ENCODE peak calls at places on chromosome 4, in four cellular contexts. V is uterus, Q is bronchial epithelial cell, K is choroid plexus epithelial cell. H is an unnamed sample.

GRCh38 chr4:112516401-112517066 is 554 bp upstream of the NEUROG2 start:
- DNase-seq in V (no peak), Q (no peak), K (no peak), H (no peak)

GRCh38 chr4:73376251-73376650 is 27.8 kb upstream of the ALB start:
- DNase-seq in V (no peak), Q (no peak), K (no peak), H (no peak)

GRCh38 chr4:164359881-164360280 is 394.1 kb upstream of the SMIM31 start:
- DNase-seq in V (no peak), Q (no peak), K (no peak), H (no peak)

GRCh38 chr4:4693258-4693657 is 151.4 kb upstream of the STX18 start:
- DNase-seq in V (no peak), Q (peak), K (peak), H (no peak)

GRCh38 chr4:40289366-40290188 is 45.6 kb upstream of the CHRNA9 start:
- DNase-seq in V (no peak), Q (peak), K (peak), H (no peak)

GRCh38 chr4:17781072-17781830 is at the start of gene FAM184B:
- DNase-seq in V (no peak), Q (no peak), K (no peak), H (no peak)

GRCh38 chr4:53171797-53172196 is 194.1 kb downstream of the SCFD2 start:
- DNase-seq in V (no peak), Q (no peak), K (no peak), H (no peak)

GRCh38 chr4:18593297-18594002 is 571.9 kb upstream of the LCORL start:
- DNase-seq in V (peak), Q (peak), K (peak), H (peak)

GRCh38 chr4:116058129-116058528 is 944.7 kb upstream of the NDST4 start:
- DNase-seq in V (no peak), Q (no peak), K (no peak), H (no peak)

GRCh38 chr4:181821039-181822004 is 421.9 kb upstream of the TENM3 start:
- DNase-seq in V (no peak), Q (peak), K (peak), H (no peak)

GRCh38 chr4:107778784-107779530 is 45.8 kb upstream of the SGMS2 start:
- DNase-seq in V (no peak), Q (no peak), K (no peak), H (no peak)

GRCh38 chr4:114927881-114928280 is 185.5 kb downstream of the NDST4 start:
- DNase-seq in V (no peak), Q (no peak), K (no peak), H (no peak)

GRCh38 chr4:37243061-37243460 is 1.5 kb upstream of the NWD2 start:
- DNase-seq in V (no peak), Q (no peak), K (no peak), H (no peak)

GRCh38 chr4:41750158-41750623 is 1.7 kb upstream of the PHOX2B start:
- DNase-seq in V (no peak), Q (no peak), K (no peak), H (no peak)

GRCh38 chr4:166458756-166459155 is 585.7 kb downstream of the TLL1 start:
- DNase-seq in V (no peak), Q (peak), K (peak), H (peak)

GRCh38 chr4:162475221-162475620 is 311.4 kb upstream of the FSTL5 start:
- DNase-seq in V (no peak), Q (no peak), K (peak), H (no peak)

GRCh38 chr4:91099666-91100065 is 972.5 kb downstream of the CCSER1 start:
- DNase-seq in V (no peak), Q (no peak), K (no peak), H (no peak)

GRCh38 chr4:128362760-128363159 is 75.1 kb upstream of the PGRMC2 start:
- DNase-seq in V (no peak), Q (no peak), K (no peak), H (no peak)

GRCh38 chr4:110904435-110905050 is 281.7 kb upstream of the PITX2 start:
- DNase-seq in V (no peak), Q (no peak), K (no peak), H (no peak)

GRCh38 chr4:79217043-79217442 is 108.8 kb downstream of the NAA11 start:
- DNase-seq in V (no peak), Q (no peak), K (no peak), H (no peak)

GRCh38 chr4:14092741-14093140 is 465.2 kb upstream of the BOD1L1 start:
- DNase-seq in V (no peak), Q (no peak), K (no peak), H (no peak)

GRCh38 chr4:81040175-81040659 is 9.7 kb downstream of the BMP3 start:
- DNase-seq in V (no peak), Q (peak), K (peak), H (peak)

GRCh38 chr4:71607780-71608673 is 175.9 kb downstream of the GC start:
- DNase-seq in V (no peak), Q (peak), K (peak), H (peak)

GRCh38 chr4:94852601-94853000 is 94.8 kb downstream of the BMPR1B start:
- DNase-seq in V (no peak), Q (no peak), K (no peak), H (no peak)

GRCh38 chr4:119728692-119729593 is 100.3 kb upstream of the PDE5A start:
- DNase-seq in V (no peak), Q (peak), K (peak), H (no peak)

GRCh38 chr4:88613417-88613875 is 21.2 kb downstream of the HERC3 start:
- DNase-seq in V (no peak), Q (peak), K (no peak), H (peak)

GRCh38 chr4:156298230-156298629 is 344.6 kb upstream of the CTSO start:
- DNase-seq in V (peak), Q (peak), K (peak), H (peak)

GRCh38 chr4:123755655-123756054 is 359.1 kb downstream of the SPRY1 start:
- DNase-seq in V (no peak), Q (no peak), K (no peak), H (no peak)

GRCh38 chr4:161841759-161842158 is 322.0 kb downstream of the FSTL5 start:
- DNase-seq in V (no peak), Q (no peak), K (no peak), H (no peak)

GRCh38 chr4:71261001-71261400 is 77.8 kb upstream of the SLC4A4 start:
- DNase-seq in V (no peak), Q (no peak), K (no peak), H (no peak)

GRCh38 chr4:144699565-144699964 is 53.6 kb downstream of the HHIP start:
- DNase-seq in V (no peak), Q (peak), K (peak), H (peak)

GRCh38 chr4:163548481-163549243 is 54.2 kb downstream of the TMA16 start:
- DNase-seq in V (no peak), Q (peak), K (peak), H (peak)

GRCh38 chr4:55020131-55020530 is 105.3 kb downstream of the KDR start:
- DNase-seq in V (no peak), Q (no peak), K (peak), H (peak)

GRCh38 chr4:158783775-158784174 is 14.9 kb downstream of the FNIP2 start:
- DNase-seq in V (no peak), Q (peak), K (peak), H (peak)

DNA sequence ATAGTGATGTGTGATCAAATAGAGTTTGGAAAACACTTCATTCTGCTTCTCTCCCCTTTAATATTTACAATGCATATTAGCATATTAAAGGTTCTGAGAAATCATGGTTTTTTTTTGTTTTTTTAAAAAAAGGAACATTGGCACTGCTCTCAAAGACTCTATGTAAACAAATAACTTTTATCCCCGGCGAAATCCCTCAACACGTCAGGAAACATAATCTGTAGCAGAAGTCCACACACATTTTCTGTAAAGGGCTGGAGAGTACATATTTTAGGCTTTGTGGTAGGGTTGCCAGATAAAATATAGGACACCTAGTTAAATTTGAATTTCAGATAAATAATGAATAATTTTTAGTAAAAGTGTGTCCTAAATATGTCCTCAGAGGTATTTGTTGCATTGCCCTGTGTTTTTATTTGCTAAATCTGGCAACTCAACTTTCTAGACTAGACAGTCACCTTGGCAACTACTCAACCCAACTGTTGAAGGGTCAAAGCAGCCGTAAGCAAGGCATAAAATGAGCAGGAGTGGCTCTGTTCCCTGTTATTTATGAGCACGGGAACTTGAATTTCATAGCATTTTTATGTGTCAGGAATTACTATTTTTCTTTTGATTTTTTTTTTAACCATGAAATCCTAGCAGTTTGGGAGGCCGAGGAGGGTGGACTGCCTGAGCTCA is 8.5 kb downstream of the SPATA4 start:
- DNase-seq in V (no peak), Q (no peak), K (peak), H (no peak)
- H3K4me3 ChIP-seq in V (no peak), Q (no peak), K (no peak), H (no peak)

GRCh38 chr4:140395668-140396067 is 22.2 kb downstream of the SCOC start:
- DNase-seq in V (no peak), Q (no peak), K (no peak), H (no peak)
- TF ChIP-seq CTCF in V (no peak), Q (no peak), K (no peak), H (no peak)

GRCh38 chr4:28831867-28832266 is 1888.3 kb upstream of the PCDH7 start:
- DNase-seq in V (no peak), Q (no peak), K (no peak), H (no peak)
- H3K4me3 ChIP-seq in V (no peak), Q (no peak), K (no peak), H (no peak)

GRCh38 chr4:99047710-99048109 is 40.9 kb downstream of the ADH5 start:
- DNase-seq in V (no peak), Q (no peak), K (no peak), H (no peak)
- TF ChIP-seq CTCF in V (no peak), Q (no peak), K (peak), H (peak)